ENCODE peak calls at places on chromosomes 16 and 17, in four cellular contexts. L is substantia nigra, I is GM10248, W is posterior cingulate gyrus. F is an unnamed sample.

GRCh38 chr17:81535480-81536298 is 7.5 kb downstream of the FSCN2 start:
- DNase-seq in L (no peak), I (no peak), W (no peak), F (no peak)

GRCh38 chr16:55494994-55495421 is 13.9 kb upstream of the LPCAT2 start:
- DNase-seq in I (no peak), L (peak), W (peak), F (no peak)

GRCh38 chr17:79732804-79733691 is 2.3 kb downstream of the ENPP7 start:
- DNase-seq in W (no peak), I (peak), L (peak), F (no peak)

GRCh38 chr17:50943575-50943933 is 77.4 kb upstream of the TOB1 start:
- DNase-seq in I (no peak), L (no peak), W (peak), F (no peak)

GRCh38 chr17:15279011-15279477 is 13.9 kb upstream of the PMP22 start:
- DNase-seq in W (no peak), I (no peak), L (no peak), F (no peak)

GRCh38 chr17:40862985-40863733 is 3.9 kb downstream of the KRT12 start:
- DNase-seq in L (no peak), I (peak), W (no peak), F (no peak)

GRCh38 chr17:69637399-69638165 is 223.1 kb downstream of the MAP2K6 start:
- DNase-seq in L (peak), I (no peak), W (no peak), F (no peak)

GRCh38 chr16:79653337-79654000 is 52.9 kb upstream of the MAF start:
- DNase-seq in L (peak), I (no peak), W (no peak), F (no peak)

GRCh38 chr16:30010817-30011504 is at the start of gene DOC2A:
- DNase-seq in I (no peak), W (no peak), L (no peak), F (no peak)

GRCh38 chr17:71023631-71024030 is 854.3 kb downstream of the KCNJ2 start:
- DNase-seq in I (no peak), W (no peak), L (no peak), F (no peak)

GRCh38 chr16:70747703-70748631 is 53.0 kb downstream of the VAC14 start:
- DNase-seq in I (no peak), W (no peak), L (no peak), F (peak)

GRCh38 chr16:56608876-56609462 is 585 bp downstream of the MT2A start:
- DNase-seq in L (peak), W (no peak), I (no peak), F (no peak)

GRCh38 chr17:17783121-17783824 is 53.5 kb downstream of the SREBF1 start:
- DNase-seq in L (peak), I (peak), W (peak), F (peak)

GRCh38 chr17:8145811-8146210 is 6.4 kb downstream of the PER1 start:
- DNase-seq in I (no peak), W (no peak), L (no peak), F (peak)

GRCh38 chr17:19021622-19022083 is 17.1 kb upstream of the FAM83G start:
- DNase-seq in W (no peak), I (no peak), L (no peak), F (peak)

GRCh38 chr17:65533056-65533745 is 28.2 kb downstream of the AXIN2 start:
- DNase-seq in L (no peak), I (no peak), W (no peak), F (no peak)

GRCh38 chr17:39939588-39940419 is 12.3 kb downstream of the LRRC3C start:
- DNase-seq in I (peak), L (no peak), W (no peak), F (no peak)

GRCh38 chr17:16933317-16934132 is 38.4 kb downstream of the TNFRSF13B start:
- DNase-seq in L (no peak), I (peak), W (no peak), F (no peak)

GRCh38 chr17:75270218-75270965 is 639 bp downstream of the MIF4GD start:
- DNase-seq in L (peak), W (peak), I (peak), F (peak)

GRCh38 chr16:29820271-29820701 is at the start of gene MVP:
- DNase-seq in L (peak), W (no peak), I (peak), F (peak)

GRCh38 chr16:64092284-64092683 is 1029.6 kb downstream of the CDH11 start:
- DNase-seq in L (no peak), W (no peak), I (no peak), F (no peak)

GRCh38 chr17:28865946-28866752 is 11.3 kb downstream of the ERAL1 start:
- DNase-seq in I (peak), W (no peak), L (no peak), F (no peak)

GRCh38 chr16:598823-599739 is 9.2 kb downstream of the RAB40C start:
- DNase-seq in L (no peak), I (no peak), W (no peak), F (no peak)

GRCh38 chr16:23371368-23371767 is 69.3 kb downstream of the SCNN1B start:
- DNase-seq in L (no peak), I (no peak), W (no peak), F (no peak)

GRCh38 chr16:74226361-74226979 is 70.1 kb upstream of the PSMD7 start:
- DNase-seq in I (no peak), L (no peak), W (no peak), F (no peak)

GRCh38 chr16:81000873-81001272 is 5.8 kb downstream of the CMC2 start:
- DNase-seq in W (no peak), L (no peak), I (no peak), F (no peak)

GRCh38 chr17:17134952-17135340 is 71.2 kb downstream of the PLD6 start:
- DNase-seq in W (no peak), L (peak), I (no peak), F (no peak)

GRCh38 chr17:10799407-10799806 is 4.5 kb downstream of the TMEM238L start:
- DNase-seq in I (no peak), L (no peak), W (no peak), F (no peak)

GRCh38 chr16:29678691-29679267 is at the start of gene QPRT:
- DNase-seq in I (peak), W (no peak), L (peak), F (no peak)

GRCh38 chr16:54175169-54175551 is 111.4 kb downstream of the IRX3 start:
- DNase-seq in W (no peak), I (no peak), L (no peak), F (no peak)

GRCh38 chr17:6070280-6070894 is at the start of gene WSCD1:
- DNase-seq in I (no peak), L (peak), W (peak), F (no peak)

GRCh38 chr16:8950580-8951077 is 13.1 kb downstream of the USP7 start:
- DNase-seq in I (no peak), W (no peak), L (no peak), F (no peak)

GRCh38 chr17:7204335-7204734 is 15.3 kb downstream of the DLG4 start:
- DNase-seq in I (no peak), L (no peak), W (no peak), F (no peak)

GRCh38 chr16:67431077-67431804 is at the start of gene HSD11B2:
- DNase-seq in I (no peak), W (peak), L (peak), F (peak)

GRCh38 chr17:40321502-40322416 is 12.8 kb downstream of the RARA start:
- DNase-seq in I (no peak), W (no peak), L (peak), F (no peak)

F was measured in lower lobe of right lung.